ENCODE peak calls at places on chromosome 19, in five cellular contexts. One of them, this sample, is unnamed.

GRCh38 chr19:44694184-44694579 is 4.8 kb upstream of the CEACAM16 start:
- DNase-seq in mesendoderm: peak; percentile 45
- DNase-seq in neuronal stem cell: no peak
- DNase-seq in H9: no peak
- DNase-seq in trophoblast cell: no peak
- DNase-seq in this sample: no peak

GRCh38 chr19:35080613-35081170 is 34.9 kb upstream of the FXYD3 start:
- DNase-seq in mesendoderm: no peak
- DNase-seq in neuronal stem cell: no peak
- DNase-seq in H9: no peak
- DNase-seq in trophoblast cell: no peak
- DNase-seq in this sample: no peak

GRCh38 chr19:44850641-44851109 is 4.6 kb downstream of the NECTIN2 start:
- DNase-seq in mesendoderm: no peak
- DNase-seq in neuronal stem cell: no peak
- DNase-seq in H9: no peak
- DNase-seq in trophoblast cell: no peak
- DNase-seq in this sample: no peak

GRCh38 chr19:6100284-6100915 is 9.9 kb downstream of the RFX2 start:
- DNase-seq in mesendoderm: no peak
- DNase-seq in neuronal stem cell: no peak
- DNase-seq in H9: no peak
- DNase-seq in trophoblast cell: no peak
- DNase-seq in this sample: no peak

GRCh38 chr19:13277104-13277809 is 127.0 kb downstream of the IER2 start:
- DNase-seq in mesendoderm: peak; percentile 81
- DNase-seq in neuronal stem cell: peak; percentile 71
- DNase-seq in H9: peak; percentile 61
- DNase-seq in trophoblast cell: peak; percentile 94
- DNase-seq in this sample: peak; percentile 74

GRCh38 chr19:763181-763580 is 12.3 kb downstream of the MISP start:
- DNase-seq in mesendoderm: no peak
- DNase-seq in neuronal stem cell: no peak
- DNase-seq in H9: no peak
- DNase-seq in trophoblast cell: no peak
- DNase-seq in this sample: no peak

GRCh38 chr19:2491130-2491801 is 15.3 kb downstream of the GADD45B start:
- DNase-seq in mesendoderm: no peak
- DNase-seq in neuronal stem cell: no peak
- DNase-seq in H9: no peak
- DNase-seq in trophoblast cell: peak; percentile 78
- DNase-seq in this sample: peak; percentile 84

GRCh38 chr19:16022251-16022650 is 54.0 kb upstream of the TPM4 start:
- DNase-seq in mesendoderm: no peak
- DNase-seq in neuronal stem cell: no peak
- DNase-seq in H9: peak; percentile 18
- DNase-seq in trophoblast cell: no peak
- DNase-seq in this sample: no peak

GRCh38 chr19:6212403-6213265 is 67.1 kb downstream of the MLLT1 start:
- DNase-seq in mesendoderm: no peak
- DNase-seq in neuronal stem cell: no peak
- DNase-seq in H9: no peak
- DNase-seq in trophoblast cell: peak; percentile 48
- DNase-seq in this sample: no peak

GRCh38 chr19:2356036-2356646 is 3.9 kb upstream of the TMPRSS9 start:
- DNase-seq in mesendoderm: no peak
- DNase-seq in neuronal stem cell: no peak
- DNase-seq in H9: no peak
- DNase-seq in trophoblast cell: no peak
- DNase-seq in this sample: no peak

GRCh38 chr19:768424-768823 is 17.5 kb downstream of the MISP start:
- DNase-seq in mesendoderm: no peak
- DNase-seq in neuronal stem cell: no peak
- DNase-seq in H9: no peak
- DNase-seq in trophoblast cell: peak; percentile 90
- DNase-seq in this sample: peak; percentile 83

GRCh38 chr19:51777570-51778460 is 16.8 kb downstream of the FPR2 start:
- DNase-seq in mesendoderm: peak; percentile 92
- DNase-seq in neuronal stem cell: peak; percentile 70
- DNase-seq in H9: peak; percentile 72
- DNase-seq in trophoblast cell: peak; percentile 94
- DNase-seq in this sample: peak; percentile 80

GRCh38 chr19:55249841-55250240 is 9.0 kb downstream of the PPP6R1 start:
- DNase-seq in mesendoderm: no peak
- DNase-seq in neuronal stem cell: no peak
- DNase-seq in H9: no peak
- DNase-seq in trophoblast cell: peak; percentile 94
- DNase-seq in this sample: no peak

GRCh38 chr19:6739884-6740588 is 556 bp downstream of the TRIP10 start:
- DNase-seq in mesendoderm: peak; percentile 64
- DNase-seq in neuronal stem cell: no peak
- DNase-seq in H9: peak; percentile 62
- DNase-seq in trophoblast cell: peak; percentile 69
- DNase-seq in this sample: no peak

GRCh38 chr19:2168619-2169424 is 5.1 kb downstream of the DOT1L start:
- DNase-seq in mesendoderm: peak; percentile 53
- DNase-seq in neuronal stem cell: peak; percentile 88
- DNase-seq in H9: peak; percentile 56
- DNase-seq in trophoblast cell: peak; percentile 99
- DNase-seq in this sample: peak; percentile 99

GRCh38 chr19:28627669-28628068 is 585.3 kb downstream of the UQCRFS1 start:
- DNase-seq in mesendoderm: no peak
- DNase-seq in neuronal stem cell: no peak
- DNase-seq in H9: no peak
- DNase-seq in trophoblast cell: no peak
- DNase-seq in this sample: no peak

GRCh38 chr19:33887891-33888290 is 91.2 kb downstream of the KCTD15 start:
- DNase-seq in mesendoderm: no peak
- DNase-seq in neuronal stem cell: no peak
- DNase-seq in H9: no peak
- DNase-seq in trophoblast cell: no peak
- DNase-seq in this sample: no peak

GRCh38 chr19:42532881-42533280 is 4.6 kb upstream of the CEACAM1 start:
- DNase-seq in mesendoderm: no peak
- DNase-seq in neuronal stem cell: no peak
- DNase-seq in H9: no peak
- DNase-seq in trophoblast cell: no peak
- DNase-seq in this sample: no peak

GRCh38 chr19:39765091-39766076 is 13.3 kb upstream of the LEUTX start:
- DNase-seq in mesendoderm: peak; percentile 67
- DNase-seq in neuronal stem cell: peak; percentile 48
- DNase-seq in H9: peak; percentile 48
- DNase-seq in trophoblast cell: peak; percentile 92
- DNase-seq in this sample: peak; percentile 41

GRCh38 chr19:45117167-45117594 is 24.2 kb downstream of the PPP1R37 start:
- DNase-seq in mesendoderm: no peak
- DNase-seq in neuronal stem cell: no peak
- DNase-seq in H9: no peak
- DNase-seq in trophoblast cell: no peak
- DNase-seq in this sample: peak; percentile 20

GRCh38 chr19:28316464-28316863 is 896.5 kb downstream of the UQCRFS1 start:
- DNase-seq in mesendoderm: no peak
- DNase-seq in neuronal stem cell: no peak
- DNase-seq in H9: no peak
- DNase-seq in trophoblast cell: no peak
- DNase-seq in this sample: no peak

GRCh38 chr19:15464394-15465385 is at the start of gene RASAL3:
- DNase-seq in mesendoderm: no peak
- DNase-seq in neuronal stem cell: no peak
- DNase-seq in H9: peak; percentile 59
- DNase-seq in trophoblast cell: no peak
- DNase-seq in this sample: no peak

GRCh38 chr19:7605490-7606222 is 10.0 kb downstream of the CAMSAP3 start:
- DNase-seq in mesendoderm: peak; percentile 83
- DNase-seq in neuronal stem cell: no peak
- DNase-seq in H9: peak; percentile 84
- DNase-seq in trophoblast cell: peak; percentile 12
- DNase-seq in this sample: no peak

DNA sequence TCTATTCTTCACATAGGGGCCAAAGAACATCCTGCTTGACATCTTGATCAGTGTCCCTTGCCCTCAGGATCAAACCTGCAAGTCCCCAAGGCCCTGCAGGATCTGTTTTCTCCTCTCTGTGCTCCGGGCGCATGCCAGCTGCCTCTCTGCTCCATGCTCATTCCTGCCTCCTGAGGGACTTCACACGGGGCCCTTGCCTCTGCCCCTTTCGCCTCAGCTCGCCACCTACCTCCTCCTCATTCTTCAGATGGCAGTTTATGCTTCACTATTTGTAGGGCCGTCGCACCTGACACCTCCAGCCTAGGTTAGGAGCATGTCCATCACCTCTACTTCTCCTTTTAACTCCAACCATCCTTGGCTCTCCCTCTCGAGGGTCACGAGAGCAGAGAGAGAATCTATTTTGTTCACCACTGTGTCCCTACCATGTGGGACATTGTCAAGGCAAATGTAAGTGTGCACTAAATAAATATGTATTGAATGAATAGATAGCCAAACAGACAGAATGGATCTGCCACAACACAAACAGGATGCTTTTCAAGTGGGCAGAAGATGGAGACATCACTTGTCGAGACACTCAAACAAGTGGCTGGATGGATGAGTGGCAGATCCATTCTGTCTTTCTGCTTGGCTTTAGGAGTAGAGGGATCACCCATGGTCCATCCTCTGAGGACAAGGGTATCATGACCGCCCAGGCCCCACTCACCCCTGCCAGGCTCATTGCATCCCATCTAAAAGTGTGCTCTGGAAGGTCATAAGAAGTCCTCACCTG is 29.6 kb downstream of the ACTN4 start:
- DNase-seq in mesendoderm: no peak
- DNase-seq in neuronal stem cell: no peak
- DNase-seq in H9: no peak
- DNase-seq in trophoblast cell: no peak
- DNase-seq in this sample: no peak
- H2BK5ac ChIP-seq in mesendoderm: no peak overlapping the region
- H2BK5ac ChIP-seq in neuronal stem cell: peak overlapping the region; percentile 63
- H2BK5ac ChIP-seq in H9: no peak overlapping the region
- H2BK5ac ChIP-seq in trophoblast cell: peak overlapping the region; percentile 7
- H2BK5ac ChIP-seq in this sample: peak overlapping the region; percentile 68

DNA sequence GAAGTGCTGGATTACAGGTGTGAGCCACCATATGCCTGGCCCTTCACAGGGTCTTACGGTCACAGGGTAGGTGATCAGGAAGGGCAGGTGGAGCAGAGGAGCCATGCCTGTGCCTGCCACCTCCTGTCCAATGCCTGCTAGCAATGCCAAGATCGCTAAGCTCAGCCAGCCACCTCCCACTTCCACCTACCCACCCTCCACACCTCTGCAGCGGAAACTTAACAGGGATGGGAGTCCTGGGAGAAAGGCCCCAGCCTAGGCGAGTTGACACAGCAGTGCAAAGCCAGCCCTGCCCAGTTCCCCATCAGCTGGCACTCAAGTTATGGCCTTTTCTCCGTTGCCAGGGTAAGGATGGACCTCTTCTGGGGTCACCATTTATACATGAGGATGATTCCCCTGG is 15.9 kb upstream of the FCHO1 start:
- DNase-seq in mesendoderm: no peak
- DNase-seq in neuronal stem cell: no peak
- DNase-seq in H9: no peak
- DNase-seq in trophoblast cell: no peak
- DNase-seq in this sample: no peak
- H2BK5ac ChIP-seq in mesendoderm: no peak overlapping the region
- H2BK5ac ChIP-seq in neuronal stem cell: no peak overlapping the region
- H2BK5ac ChIP-seq in H9: no peak overlapping the region
- H2BK5ac ChIP-seq in trophoblast cell: no peak overlapping the region
- H2BK5ac ChIP-seq in this sample: no peak overlapping the region

DNA sequence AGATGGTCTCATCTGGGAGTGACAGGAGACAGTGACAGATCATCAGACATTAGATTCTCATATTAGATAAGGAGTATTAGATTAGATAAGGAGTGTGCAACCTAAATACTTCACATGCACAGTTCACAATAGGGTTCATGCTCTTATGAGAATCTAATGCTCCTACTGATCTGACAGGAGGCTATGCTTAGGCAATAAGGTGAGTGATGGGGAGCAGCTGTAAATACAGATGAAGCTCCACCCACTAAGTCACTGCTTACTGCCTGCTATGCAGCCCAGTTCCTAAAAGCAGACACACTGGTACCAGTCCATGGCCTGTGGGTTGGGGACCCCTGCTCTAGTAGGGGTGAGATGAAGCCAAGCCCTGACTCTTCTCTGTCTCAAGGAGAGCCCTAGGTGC is 10.0 kb upstream of the IGFL3 start:
- DNase-seq in mesendoderm: no peak
- DNase-seq in neuronal stem cell: no peak
- DNase-seq in H9: no peak
- DNase-seq in trophoblast cell: peak; percentile 72
- DNase-seq in this sample: peak; percentile 65
- H2BK5ac ChIP-seq in mesendoderm: peak overlapping the region; percentile 43
- H2BK5ac ChIP-seq in neuronal stem cell: no peak overlapping the region
- H2BK5ac ChIP-seq in H9: no peak overlapping the region
- H2BK5ac ChIP-seq in trophoblast cell: peak overlapping the region; percentile 5
- H2BK5ac ChIP-seq in this sample: peak overlapping the region; percentile 100

GRCh38 chr19:47499371-47499770 is 15.4 kb upstream of the KPTN start:
- DNase-seq in mesendoderm: no peak
- DNase-seq in neuronal stem cell: no peak
- DNase-seq in H9: no peak
- DNase-seq in trophoblast cell: no peak
- DNase-seq in this sample: no peak

GRCh38 chr19:47497821-47498520 is 14.0 kb upstream of the KPTN start:
- DNase-seq in mesendoderm: no peak
- DNase-seq in neuronal stem cell: no peak
- DNase-seq in H9: no peak
- DNase-seq in trophoblast cell: no peak
- DNase-seq in this sample: no peak

GRCh38 chr19:47498561-47498960 is 14.5 kb upstream of the KPTN start:
- DNase-seq in mesendoderm: no peak
- DNase-seq in neuronal stem cell: no peak
- DNase-seq in H9: no peak
- DNase-seq in trophoblast cell: no peak
- DNase-seq in this sample: no peak

GRCh38 chr19:47497073-47497766 is 13.2 kb upstream of the KPTN start:
- DNase-seq in mesendoderm: no peak
- DNase-seq in neuronal stem cell: no peak
- DNase-seq in H9: no peak
- DNase-seq in trophoblast cell: no peak
- DNase-seq in this sample: no peak

GRCh38 chr19:47499863-47500830 is 14.7 kb downstream of the NAPA start:
- DNase-seq in mesendoderm: no peak
- DNase-seq in neuronal stem cell: no peak
- DNase-seq in H9: peak; percentile 74
- DNase-seq in trophoblast cell: no peak
- DNase-seq in this sample: no peak
- H2BK5ac ChIP-seq in mesendoderm: no peak overlapping the region
- H2BK5ac ChIP-seq in neuronal stem cell: no peak overlapping the region
- H2BK5ac ChIP-seq in H9: no peak overlapping the region
- H2BK5ac ChIP-seq in trophoblast cell: no peak overlapping the region
- H2BK5ac ChIP-seq in this sample: no peak overlapping the region

This sample was measured in IMR-90.